ENCODE peak calls at places on chromosomes 16 and 17, in four cellular contexts. One of them, this sample, is unnamed.

GRCh38 chr17:3890082-3890892 is 2.6 kb downstream of the CAMKK1 start:
- DNase-seq in K562: no peak
- DNase-seq in HepG2: no peak
- DNase-seq in A549: peak; percentile 98
- DNase-seq in this sample: no peak

GRCh38 chr16:27444470-27444869 is 42.5 kb downstream of the IL21R start:
- DNase-seq in A549: no peak
- DNase-seq in K562: no peak
- DNase-seq in HepG2: no peak
- DNase-seq in this sample: no peak

GRCh38 chr16:50838885-50839284 is 97.0 kb downstream of the CYLD start:
- DNase-seq in K562: no peak
- DNase-seq in HepG2: no peak
- DNase-seq in A549: no peak
- DNase-seq in this sample: no peak

GRCh38 chr17:18270046-18270850 is 9.8 kb downstream of the MIEF2 start:
- DNase-seq in A549: no peak
- DNase-seq in K562: no peak
- DNase-seq in HepG2: no peak
- DNase-seq in this sample: no peak

GRCh38 chr17:6910987-6911603 is 79.6 kb upstream of the TEKT1 start:
- DNase-seq in K562: peak; percentile 46
- DNase-seq in HepG2: peak; percentile 23
- DNase-seq in A549: peak; percentile 56
- DNase-seq in this sample: no peak

GRCh38 chr17:77690271-77691161 is 268.0 kb upstream of the TNRC6C start:
- DNase-seq in A549: no peak
- DNase-seq in K562: no peak
- DNase-seq in HepG2: no peak
- DNase-seq in this sample: no peak

GRCh38 chr16:54522596-54522995 is 236.0 kb upstream of the IRX3 start:
- DNase-seq in K562: no peak
- DNase-seq in HepG2: no peak
- DNase-seq in A549: no peak
- DNase-seq in this sample: no peak

GRCh38 chr16:16092925-16093624 is 130.2 kb downstream of the ABCC6 start:
- DNase-seq in A549: no peak
- DNase-seq in K562: no peak
- DNase-seq in HepG2: no peak
- DNase-seq in this sample: no peak

GRCh38 chr17:34840758-34841157 is 120.5 kb downstream of the CCT6B start:
- DNase-seq in HepG2: no peak
- DNase-seq in K562: no peak
- DNase-seq in A549: no peak
- DNase-seq in this sample: no peak

GRCh38 chr17:64406321-64407200 is 15.9 kb upstream of the PECAM1 start:
- DNase-seq in A549: no peak
- DNase-seq in K562: peak; percentile 86
- DNase-seq in HepG2: peak; percentile 92
- DNase-seq in this sample: peak; percentile 31

GRCh38 chr17:19433240-19433639 is 22.2 kb downstream of the RNF112 start:
- DNase-seq in HepG2: no peak
- DNase-seq in K562: no peak
- DNase-seq in A549: no peak
- DNase-seq in this sample: no peak

GRCh38 chr16:22318690-22319358 is 21.6 kb downstream of the POLR3E start:
- DNase-seq in HepG2: peak; percentile 45
- DNase-seq in K562: peak; percentile 52
- DNase-seq in A549: peak; percentile 62
- DNase-seq in this sample: peak; percentile 81

GRCh38 chr17:45974916-45975630 is 24.0 kb upstream of the STH start:
- DNase-seq in K562: no peak
- DNase-seq in A549: no peak
- DNase-seq in HepG2: no peak
- DNase-seq in this sample: no peak

GRCh38 chr16:66617728-66618127 is 13.2 kb downstream of the CMTM3 start:
- DNase-seq in HepG2: no peak
- DNase-seq in A549: no peak
- DNase-seq in K562: peak; percentile 88
- DNase-seq in this sample: no peak

GRCh38 chr17:75925912-75926311 is 14.9 kb downstream of the FBF1 start:
- DNase-seq in K562: no peak
- DNase-seq in A549: no peak
- DNase-seq in HepG2: no peak
- DNase-seq in this sample: no peak

GRCh38 chr16:20300312-20301097 is 26.8 kb downstream of the GP2 start:
- DNase-seq in HepG2: peak; percentile 71
- DNase-seq in K562: peak; percentile 74
- DNase-seq in A549: peak; percentile 62
- DNase-seq in this sample: peak; percentile 64

GRCh38 chr16:15777533-15778203 is 79.2 kb downstream of the MYH11 start:
- DNase-seq in HepG2: peak; percentile 85
- DNase-seq in K562: peak; percentile 76
- DNase-seq in A549: peak; percentile 74
- DNase-seq in this sample: peak; percentile 58

GRCh38 chr17:82800885-82801284 is 38.9 kb downstream of the ZNF750 start:
- DNase-seq in A549: no peak
- DNase-seq in K562: no peak
- DNase-seq in HepG2: no peak
- DNase-seq in this sample: no peak

GRCh38 chr17:82859431-82860403 is 19.9 kb upstream of the ZNF750 start:
- DNase-seq in K562: peak; percentile 65
- DNase-seq in A549: peak; percentile 41
- DNase-seq in HepG2: peak; percentile 27
- DNase-seq in this sample: no peak

GRCh38 chr17:2593846-2594656 is 597 bp downstream of the PAFAH1B1 start:
- DNase-seq in A549: peak; percentile 77
- DNase-seq in HepG2: peak; percentile 58
- DNase-seq in K562: peak; percentile 80
- DNase-seq in this sample: peak; percentile 81

GRCh38 chr16:15855704-15856003 is 1.2 kb downstream of the MYH11 start:
- DNase-seq in HepG2: no peak
- DNase-seq in A549: no peak
- DNase-seq in K562: no peak
- DNase-seq in this sample: no peak

GRCh38 chr17:44263360-44263902 is 4.5 kb downstream of the SLC4A1 start:
- DNase-seq in A549: no peak
- DNase-seq in HepG2: no peak
- DNase-seq in K562: no peak
- DNase-seq in this sample: no peak

GRCh38 chr17:15513058-15513858 is 45.8 kb upstream of the CDRT4 start:
- DNase-seq in K562: no peak
- DNase-seq in HepG2: no peak
- DNase-seq in A549: no peak
- DNase-seq in this sample: no peak

GRCh38 chr17:67980456-67980855 is 15.8 kb downstream of the C17orf58 start:
- DNase-seq in A549: no peak
- DNase-seq in K562: no peak
- DNase-seq in HepG2: no peak
- DNase-seq in this sample: no peak

GRCh38 chr17:79933863-79934652 is 94.8 kb upstream of the CBX4 start:
- DNase-seq in A549: peak; percentile 60
- DNase-seq in K562: no peak
- DNase-seq in HepG2: no peak
- DNase-seq in this sample: no peak
- TF ChIP-seq NR3C1 in A549: no peak
- TF ChIP-seq NR3C1 in K562: no peak
- TF ChIP-seq NR3C1 in HepG2: no peak
- TF ChIP-seq NR3C1 in this sample: no peak

DNA sequence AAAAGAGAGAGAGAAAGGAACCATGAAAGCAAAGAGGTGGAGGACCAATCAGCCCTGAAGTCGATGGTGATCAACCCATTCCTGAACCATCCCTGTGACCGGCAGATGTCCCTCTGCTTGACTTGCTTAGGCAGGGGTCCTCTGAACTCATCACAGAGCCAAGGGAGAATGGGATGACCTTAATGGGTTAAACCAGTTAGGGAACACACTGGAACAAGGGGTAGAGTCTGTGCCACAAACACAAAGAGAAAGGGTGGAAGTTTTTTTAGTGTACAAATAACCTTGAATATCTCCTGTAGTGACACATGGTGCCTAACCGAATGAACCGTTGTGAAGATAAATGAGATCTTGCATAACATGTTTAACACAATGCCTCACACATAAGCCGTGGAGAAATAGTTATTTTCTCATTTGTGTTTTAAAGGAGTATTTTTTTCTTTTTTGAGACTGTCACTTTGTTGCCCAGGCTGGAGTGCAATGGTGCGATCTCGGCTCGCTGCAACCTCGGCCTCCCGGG is 11.2 kb downstream of the NAA60 start:
- DNase-seq in HepG2: peak; percentile 54
- DNase-seq in A549: no peak
- DNase-seq in K562: no peak
- DNase-seq in this sample: no peak
- TF ChIP-seq NR3C1 in HepG2: no peak
- TF ChIP-seq NR3C1 in A549: no peak
- TF ChIP-seq NR3C1 in K562: no peak
- TF ChIP-seq NR3C1 in this sample: no peak

GRCh38 chr17:40616592-40616991 is 31.0 kb downstream of the SMARCE1 start:
- DNase-seq in K562: no peak
- DNase-seq in HepG2: no peak
- DNase-seq in A549: no peak
- DNase-seq in this sample: no peak

GRCh38 chr17:40618754-40619625 is 28.6 kb downstream of the SMARCE1 start:
- DNase-seq in A549: no peak
- DNase-seq in HepG2: peak; percentile 43
- DNase-seq in K562: no peak
- DNase-seq in this sample: no peak

GRCh38 chr17:40615295-40615988 is 32.2 kb downstream of the SMARCE1 start:
- DNase-seq in HepG2: peak; percentile 76
- DNase-seq in K562: peak; percentile 75
- DNase-seq in A549: peak; percentile 91
- DNase-seq in this sample: peak; percentile 73

GRCh38 chr17:40615989-40616476 is 31.6 kb downstream of the SMARCE1 start:
- DNase-seq in A549: no peak
- DNase-seq in HepG2: no peak
- DNase-seq in K562: no peak
- DNase-seq in this sample: no peak

GRCh38 chr17:40617678-40618240 is 29.9 kb downstream of the SMARCE1 start:
- DNase-seq in HepG2: peak; percentile 27
- DNase-seq in K562: no peak
- DNase-seq in A549: no peak
- DNase-seq in this sample: peak; percentile 44
- TF ChIP-seq NR3C1 in HepG2: no peak
- TF ChIP-seq NR3C1 in K562: no peak
- TF ChIP-seq NR3C1 in A549: no peak
- TF ChIP-seq NR3C1 in this sample: no peak

DNA sequence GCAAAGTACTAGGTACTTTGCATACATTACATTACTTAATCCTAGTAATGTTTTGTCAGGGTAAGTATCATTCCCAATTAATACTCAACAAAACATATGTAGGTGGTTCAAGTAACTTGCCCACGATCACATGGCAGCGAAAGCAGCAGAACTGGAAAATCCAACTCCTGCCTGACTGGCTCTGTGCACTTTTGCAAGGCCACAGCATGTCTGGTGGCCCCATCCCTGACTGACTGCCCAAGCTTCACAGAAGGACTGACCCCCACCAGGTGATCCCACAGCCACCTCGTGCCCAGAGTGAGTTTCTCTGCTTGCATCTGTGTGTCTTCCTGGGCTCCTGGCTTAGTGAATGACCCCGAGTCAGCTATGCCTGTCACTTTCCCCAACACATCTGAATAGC is 11.4 kb downstream of the CNP start:
- DNase-seq in A549: no peak
- DNase-seq in HepG2: no peak
- DNase-seq in K562: no peak
- DNase-seq in this sample: no peak
- TF ChIP-seq NR3C1 in A549: no peak
- TF ChIP-seq NR3C1 in HepG2: no peak
- TF ChIP-seq NR3C1 in K562: no peak
- TF ChIP-seq NR3C1 in this sample: no peak

GRCh38 chr17:73291260-73291801 is 20.5 kb downstream of the CDC42EP4 start:
- DNase-seq in A549: peak; percentile 59
- DNase-seq in K562: peak; percentile 82
- DNase-seq in HepG2: no peak
- DNase-seq in this sample: no peak
- TF ChIP-seq NR3C1 in A549: no peak
- TF ChIP-seq NR3C1 in K562: no peak
- TF ChIP-seq NR3C1 in HepG2: no peak
- TF ChIP-seq NR3C1 in this sample: no peak

This sample was measured in WTC11.